ENCODE peak calls at places on chromosomes 5 and 9, in eight cellular contexts. V is NCI-H1092, Z is SK-N-SH, F is germinal center, C is non-pigmented ciliary epithelial cell, U is H4, L is cardiac fibroblast, M is glutamatergic neuron. X is an unnamed sample.

GRCh38 chr5:141910271-141910673 is 13.4 kb upstream of the DELE1 start:
- DNase-seq in V (no peak), Z (no peak), F (no peak), C (no peak), U (peak), L (no peak), M (no peak), X (no peak)

GRCh38 chr5:38782185-38782584 is 63.6 kb upstream of the OSMR start:
- DNase-seq in V (no peak), Z (no peak), F (no peak), C (no peak), U (no peak), L (no peak), M (no peak), X (no peak)

GRCh38 chr5:40681351-40682311 is 1.9 kb downstream of the PTGER4 start:
- DNase-seq in V (no peak), Z (peak), F (peak), C (no peak), U (no peak), L (no peak), M (peak), X (no peak)

GRCh38 chr5:177113566-177114424 is 19.8 kb upstream of the NSD1 start:
- DNase-seq in V (peak), Z (peak), F (peak), C (peak), U (peak), L (peak), M (peak), X (peak)

GRCh38 chr5:148094336-148094735 is 30.6 kb downstream of the SPINK5 start:
- DNase-seq in V (no peak), Z (no peak), F (no peak), C (no peak), U (no peak), L (no peak), M (no peak), X (no peak)

GRCh38 chr5:78327761-78328510 is 32.5 kb upstream of the SCAMP1 start:
- DNase-seq in V (no peak), Z (no peak), F (no peak), C (no peak), U (no peak), L (no peak), M (no peak), X (no peak)

GRCh38 chr5:82312373-82312856 is 34.3 kb upstream of the RPS23 start:
- DNase-seq in V (peak), Z (peak), F (peak), C (peak), U (peak), L (peak), M (peak), X (peak)

GRCh38 chr5:179699640-179700298 is 1.0 kb downstream of the CANX start:
- DNase-seq in V (no peak), Z (peak), F (peak), C (no peak), U (peak), L (peak), M (no peak), X (peak)

GRCh38 chr9:84862786-84863185 is 193.3 kb downstream of the NTRK2 start:
- DNase-seq in V (no peak), Z (no peak), F (no peak), C (no peak), U (peak), L (peak), M (peak), X (no peak)

GRCh38 chr5:158942217-158942616 is 157.5 kb downstream of the EBF1 start:
- DNase-seq in V (no peak), Z (no peak), F (no peak), C (no peak), U (no peak), L (no peak), M (no peak), X (peak)

GRCh38 chr9:130288926-130289705 is 23.6 kb downstream of the HMCN2 start:
- DNase-seq in V (no peak), Z (no peak), F (no peak), C (no peak), U (no peak), L (no peak), M (no peak), X (no peak)

GRCh38 chr5:52771343-52772039 is 16.2 kb upstream of the ITGA1 start:
- DNase-seq in V (no peak), Z (no peak), F (no peak), C (no peak), U (no peak), L (no peak), M (no peak), X (no peak)

GRCh38 chr5:33691846-33692245 is 199.9 kb downstream of the ADAMTS12 start:
- DNase-seq in V (no peak), Z (no peak), F (no peak), C (no peak), U (no peak), L (no peak), M (no peak), X (no peak)

GRCh38 chr5:172486451-172486850 is 32.1 kb upstream of the SH3PXD2B start:
- DNase-seq in V (no peak), Z (no peak), F (no peak), C (no peak), U (no peak), L (no peak), M (no peak), X (no peak)

GRCh38 chr5:130773813-130774212 is 391.2 kb downstream of the HINT1 start:
- DNase-seq in V (no peak), Z (no peak), F (no peak), C (peak), U (no peak), L (no peak), M (no peak), X (no peak)

GRCh38 chr5:166031926-166032325 is 2259.5 kb upstream of the WWC1 start:
- DNase-seq in V (no peak), Z (no peak), F (no peak), C (no peak), U (no peak), L (no peak), M (no peak), X (no peak)

GRCh38 chr9:121026260-121026691 is 23.8 kb downstream of the C5 start:
- DNase-seq in V (no peak), Z (no peak), F (no peak), C (no peak), U (no peak), L (peak), M (no peak), X (no peak)

GRCh38 chr5:130643321-130643720 is 521.7 kb downstream of the HINT1 start:
- DNase-seq in V (no peak), Z (no peak), F (no peak), C (no peak), U (no peak), L (no peak), M (no peak), X (no peak)

GRCh38 chr5:140113699-140114263 is at the start of gene PURA:
- DNase-seq in V (peak), Z (peak), F (peak), C (peak), U (peak), L (peak), M (peak), X (peak)

GRCh38 chr5:88678780-88679491 is 204.0 kb downstream of the MEF2C start:
- DNase-seq in V (no peak), Z (no peak), F (no peak), C (no peak), U (no peak), L (no peak), M (no peak), X (no peak)

GRCh38 chr5:111805071-111805470 is 48.1 kb upstream of the NREP start:
- DNase-seq in V (no peak), Z (no peak), F (no peak), C (no peak), U (no peak), L (no peak), M (no peak), X (no peak)

GRCh38 chr9:129023036-129023907 is 4.9 kb downstream of the SH3GLB2 start:
- DNase-seq in V (no peak), Z (peak), F (no peak), C (no peak), U (peak), L (peak), M (peak), X (peak)

GRCh38 chr9:135215571-135216161 is 128.2 kb downstream of the OLFM1 start:
- DNase-seq in V (peak), Z (peak), F (no peak), C (no peak), U (peak), L (peak), M (no peak), X (no peak)